ENCODE peak calls at places on chromosome 13, in ten cellular contexts. G is vagina, O is heart left ventricle, Y is tibial artery, N is IMR-90, I is ovary, Z is colonic mucosa, V is GM23248, B is upper lobe of right lung, D is transverse colon. T is an unnamed sample. For H3K27me3 and H3K36me3, the result is how much of the 10 kb centered on the place peaks cover.

GRCh38 chr13:47215741-47216140 is 318.9 kb upstream of the HTR2A start:
- DNase-seq in B (no peak), V (peak), D (no peak), G (no peak), O (no peak), I (no peak), Z (no peak), N (peak), Y (no peak), T (peak)

GRCh38 chr13:29861694-29862110 is 11.3 kb upstream of the UBL3 start:
- DNase-seq in D (no peak), V (peak), N (peak), Y (no peak), O (no peak), I (no peak), Z (no peak), B (no peak), G (no peak), T (peak)

GRCh38 chr13:28137556-28137955 is 789 bp upstream of the PAN3 start:
- DNase-seq in Y (no peak), D (no peak), Z (peak), B (no peak), V (peak), N (no peak), G (no peak), O (no peak), I (no peak), T (no peak)

GRCh38 chr13:32660227-32660626 is 74.0 kb downstream of the PDS5B start:
- DNase-seq in I (no peak), O (no peak), Z (no peak), B (no peak), Y (no peak), N (no peak), G (no peak), D (no peak), V (no peak), T (no peak)

GRCh38 chr13:79886601-79887000 is 405.6 kb downstream of the NDFIP2 start:
- DNase-seq in D (no peak), N (no peak), B (no peak), O (no peak), I (no peak), G (no peak), Y (no peak), V (no peak), Z (no peak), T (no peak)

GRCh38 chr13:24323036-24323738 is 13.8 kb downstream of the C1QTNF9 start:
- DNase-seq in N (no peak), Z (peak), O (no peak), D (no peak), Y (no peak), B (no peak), G (no peak), I (no peak), V (no peak), T (no peak)

GRCh38 chr13:36918246-36919060 is 1.6 kb downstream of the SMAD9 start:
- DNase-seq in Z (no peak), O (no peak), I (no peak), Y (no peak), B (no peak), V (peak), D (no peak), G (no peak), N (peak), T (no peak)

GRCh38 chr13:30319130-30319529 is 11.8 kb upstream of the KATNAL1 start:
- DNase-seq in G (no peak), Z (no peak), Y (no peak), D (no peak), I (no peak), N (no peak), B (no peak), O (no peak), V (no peak), T (no peak)

GRCh38 chr13:91346848-91347211 is 657 bp upstream of the MIR17HG start:
- DNase-seq in B (no peak), Z (peak), I (no peak), Y (no peak), N (no peak), O (no peak), D (peak), V (peak), G (no peak), T (peak)

GRCh38 chr13:113475280-113475679 is 15.2 kb downstream of the DCUN1D2 start:
- DNase-seq in N (no peak), I (no peak), V (no peak), B (no peak), Z (no peak), G (no peak), D (no peak), Y (no peak), O (no peak), T (no peak)

GRCh38 chr13:37503287-37503686 is 95.3 kb downstream of the POSTN start:
- DNase-seq in O (no peak), Y (no peak), Z (no peak), I (no peak), N (no peak), V (no peak), G (no peak), D (no peak), B (no peak), T (no peak)

GRCh38 chr13:48562296-48563066 is 29.6 kb upstream of the RCBTB2 start:
- DNase-seq in G (no peak), D (peak), N (no peak), I (no peak), Z (no peak), B (no peak), Y (no peak), O (no peak), V (no peak), T (no peak)

GRCh38 chr13:48235100-48235813 is 2.3 kb downstream of the ITM2B start:
- DNase-seq in Y (no peak), D (peak), V (peak), Z (no peak), N (peak), O (no peak), B (no peak), G (no peak), I (no peak), T (peak)

GRCh38 chr13:43095771-43096719 is 72.7 kb downstream of the DNAJC15 start:
- DNase-seq in D (no peak), O (no peak), Y (no peak), I (no peak), V (no peak), G (no peak), B (no peak), N (no peak), Z (no peak), T (no peak)

GRCh38 chr13:28609936-28610335 is 49.0 kb upstream of the POMP start:
- DNase-seq in G (no peak), I (no peak), Z (no peak), D (no peak), Y (no peak), N (peak), O (no peak), V (peak), B (no peak), T (peak)

GRCh38 chr13:85509512-85509911 is 289.7 kb downstream of the SLITRK6 start:
- DNase-seq in O (no peak), B (no peak), D (no peak), V (no peak), G (no peak), Z (no peak), I (no peak), Y (no peak), N (peak), T (no peak)

GRCh38 chr13:48496796-48497195 is 36.1 kb downstream of the RCBTB2 start:
- DNase-seq in D (no peak), G (no peak), N (no peak), O (no peak), V (no peak), Z (no peak), B (no peak), I (no peak), Y (no peak), T (no peak)

GRCh38 chr13:113404723-113405471 is 41.0 kb upstream of the GRTP1 start:
- DNase-seq in V (no peak), O (peak), I (no peak), Z (no peak), G (no peak), Y (peak), D (no peak), B (peak), N (no peak), T (no peak)

GRCh38 chr13:81395368-81395767 is 1054.4 kb upstream of the SPRY2 start:
- DNase-seq in Z (peak), V (no peak), B (no peak), N (no peak), I (no peak), Y (no peak), O (peak), G (no peak), D (peak), T (peak)

GRCh38 chr13:73242515-73243015 is 183.8 kb downstream of the KLF5 start:
- DNase-seq in Z (no peak), B (no peak), N (no peak), Y (no peak), V (no peak), D (no peak), G (no peak), I (no peak), O (no peak), T (no peak)

GRCh38 chr13:25768726-25769270 is 283.0 kb downstream of the SHISA2 start:
- DNase-seq in D (no peak), V (no peak), G (no peak), I (no peak), Z (no peak), N (no peak), Y (no peak), B (no peak), O (no peak), T (no peak)

GRCh38 chr13:72186730-72187422 is 319.9 kb upstream of the DACH1 start:
- DNase-seq in Z (peak), V (no peak), I (no peak), N (no peak), D (peak), Y (no peak), O (no peak), G (no peak), B (no peak), T (no peak)

GRCh38 chr13:113273856-113274590 is 23.0 kb upstream of the LAMP1 start:
- DNase-seq in Y (peak), N (peak), G (no peak), B (peak), Z (no peak), I (no peak), O (no peak), V (peak), D (no peak), T (no peak)

GRCh38 chr13:106528711-106529414 is 6.6 kb downstream of the EFNB2 start:
- DNase-seq in D (no peak), I (no peak), N (no peak), B (no peak), Y (no peak), Z (no peak), O (no peak), G (no peak), V (no peak), T (no peak)
- H3K27me3 ChIP-seq in D (under half), I (under half), N (under half), B (under half), Y (under half), Z (under half), O (under half), G (under half), V (under half), T (under half)

GRCh38 chr13:110455941-110456340 is 105.6 kb downstream of the RAB20 start:
- DNase-seq in B (peak), Z (peak), V (peak), I (peak), G (no peak), Y (peak), O (peak), N (peak), D (peak), T (peak)

GRCh38 chr13:110455444-110455843 is 106.1 kb downstream of the RAB20 start:
- DNase-seq in B (no peak), Y (no peak), I (no peak), Z (no peak), G (no peak), O (no peak), D (no peak), V (no peak), N (no peak), T (no peak)

GRCh38 chr13:110454227-110454859 is 107.2 kb downstream of the RAB20 start:
- DNase-seq in B (no peak), Z (no peak), V (no peak), N (no peak), Y (peak), I (no peak), D (no peak), G (no peak), O (no peak), T (no peak)

GRCh38 chr13:110454956-110455355 is 106.6 kb downstream of the RAB20 start:
- DNase-seq in N (no peak), Z (no peak), O (no peak), I (no peak), B (no peak), G (no peak), V (no peak), D (no peak), Y (peak), T (no peak)

DNA sequence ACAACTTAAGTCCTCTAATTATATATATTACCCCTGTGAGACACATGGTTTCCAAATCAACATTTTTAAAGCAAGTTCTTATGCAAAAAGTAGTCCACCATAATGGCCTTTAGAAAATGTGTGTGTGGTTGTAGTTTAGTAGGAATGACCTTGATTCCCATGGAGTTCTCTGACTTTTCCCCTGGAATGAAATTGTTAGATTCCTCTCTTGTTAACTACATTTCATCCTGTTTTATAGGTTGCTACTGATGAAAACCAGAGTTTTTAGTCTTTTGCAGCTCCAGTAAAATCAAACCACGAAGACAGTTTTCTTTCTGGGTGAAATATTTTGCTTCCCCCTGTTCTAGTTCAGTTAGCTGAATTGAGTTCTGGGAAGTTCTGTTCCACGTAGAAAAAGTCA is 107.8 kb downstream of the RAB20 start:
- DNase-seq in D (no peak), N (no peak), B (no peak), V (no peak), G (no peak), Z (no peak), O (no peak), Y (no peak), I (no peak), T (no peak)
- H3K36me3 ChIP-seq in D (under half), N (half or more), B (under half), V (under half), G (under half), Z (under half), O (half or more), Y (half or more), I (under half), T (under half)

GRCh38 chr13:99304541-99304940 is 2.7 kb downstream of the GPR183 start:
- DNase-seq in B (no peak), V (no peak), D (no peak), N (no peak), G (no peak), I (no peak), O (no peak), Z (no peak), Y (no peak), T (no peak)
- H3K4me3 ChIP-seq in B (peak), V (no peak), D (peak), N (no peak), G (no peak), I (no peak), O (no peak), Z (peak), Y (no peak), T (no peak)

GRCh38 chr13:98474292-98474691 is 102.6 kb downstream of the STK24 start:
- DNase-seq in B (no peak), V (no peak), D (no peak), I (no peak), Y (peak), Z (no peak), N (no peak), O (no peak), G (no peak), T (no peak)
- H3K27me3 ChIP-seq in B (under half), V (under half), D (under half), I (under half), Y (under half), Z (under half), N (under half), O (under half), G (under half), T (under half)

GRCh38 chr13:50387124-50387581 is 371.9 kb downstream of the KCNRG start:
- DNase-seq in D (peak), I (peak), N (peak), B (peak), Y (no peak), Z (peak), G (no peak), O (peak), V (peak), T (peak)

GRCh38 chr13:50382951-50383350 is 367.7 kb downstream of the KCNRG start:
- DNase-seq in I (no peak), G (no peak), N (no peak), O (no peak), Y (no peak), V (no peak), B (no peak), D (no peak), Z (no peak), T (no peak)

GRCh38 chr13:50386527-50387123 is 371.4 kb downstream of the KCNRG start:
- DNase-seq in B (no peak), Y (no peak), I (no peak), O (no peak), G (no peak), D (no peak), V (peak), N (peak), Z (no peak), T (peak)

GRCh38 chr13:50382511-50382910 is 367.3 kb downstream of the KCNRG start:
- DNase-seq in O (no peak), Z (no peak), D (no peak), B (no peak), Y (no peak), N (no peak), G (no peak), V (no peak), I (no peak), T (no peak)

GRCh38 chr13:50384724-50385123 is 369.5 kb downstream of the KCNRG start:
- DNase-seq in O (no peak), B (no peak), Z (no peak), G (no peak), N (no peak), D (no peak), Y (no peak), I (no peak), V (no peak), T (no peak)
- H3K36me3 ChIP-seq in O (under half), B (under half), Z (under half), G (under half), N (under half), D (under half), Y (under half), I (under half), V (under half), T (under half)

GRCh38 chr13:41467546-41467945 is 10.2 kb downstream of the RGCC start:
- DNase-seq in Z (no peak), Y (no peak), V (no peak), N (no peak), D (no peak), B (no peak), G (no peak), I (no peak), O (no peak), T (no peak)
- H3K4me3 ChIP-seq in Z (no peak), Y (no peak), V (no peak), N (no peak), D (no peak), B (no peak), G (no peak), I (no peak), O (no peak), T (no peak)

DNA sequence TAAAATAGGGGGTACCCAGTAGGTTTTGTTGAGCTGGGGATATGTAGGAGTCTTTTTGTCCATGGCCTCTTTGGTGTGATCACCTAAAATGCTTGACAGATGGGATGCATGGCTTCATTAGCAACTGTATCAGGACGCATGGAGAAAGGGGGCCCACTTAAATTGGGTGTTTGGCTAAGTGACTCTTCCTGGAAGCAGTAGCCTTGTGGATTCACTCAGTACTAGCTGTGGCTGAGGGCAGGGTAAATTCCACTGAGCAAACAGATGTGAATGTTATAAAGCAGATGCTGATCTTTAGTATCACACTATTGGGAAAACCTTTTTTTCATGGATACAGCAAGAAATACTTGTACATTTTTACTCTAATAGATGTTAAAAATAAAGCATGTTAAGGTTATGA is 140.0 kb downstream of the FGF14 start:
- DNase-seq in N (no peak), I (no peak), G (no peak), Y (no peak), O (no peak), D (no peak), Z (no peak), V (no peak), B (no peak), T (no peak)
- H3K27me3 ChIP-seq in N (under half), I (under half), G (under half), Y (under half), O (under half), D (under half), Z (under half), V (under half), B (under half), T (under half)

T was measured in MG63.